ENCODE peak calls at places on chromosomes 11 and 22, in six cellular contexts. One of them, this sample, is unnamed.

GRCh38 chr11:83078269-83078668 is 6.6 kb upstream of the RAB30 start:
- DNase-seq in CD8-positive, alpha-beta T cell: no peak
- DNase-seq in uterus: no peak
- DNase-seq in adrenal gland: no peak
- DNase-seq in cardiac muscle cell: no peak
- DNase-seq in PC-3: no peak
- DNase-seq in this sample: no peak

GRCh38 chr11:134558916-134559616 is 147.0 kb upstream of the B3GAT1 start:
- DNase-seq in CD8-positive, alpha-beta T cell: no peak
- DNase-seq in uterus: no peak
- DNase-seq in adrenal gland: no peak
- DNase-seq in cardiac muscle cell: no peak
- DNase-seq in PC-3: no peak
- DNase-seq in this sample: no peak

GRCh38 chr22:26045051-26045450 is 124.2 kb upstream of the SEZ6L start:
- DNase-seq in CD8-positive, alpha-beta T cell: no peak
- DNase-seq in uterus: no peak
- DNase-seq in adrenal gland: no peak
- DNase-seq in cardiac muscle cell: no peak
- DNase-seq in PC-3: no peak
- DNase-seq in this sample: no peak

GRCh38 chr11:1006762-1007161 is 29.8 kb downstream of the MUC6 start:
- DNase-seq in CD8-positive, alpha-beta T cell: no peak
- DNase-seq in uterus: peak; percentile 35
- DNase-seq in adrenal gland: no peak
- DNase-seq in cardiac muscle cell: no peak
- DNase-seq in PC-3: no peak
- DNase-seq in this sample: no peak

GRCh38 chr22:21712751-21713427 is 22.7 kb downstream of the YPEL1 start:
- DNase-seq in CD8-positive, alpha-beta T cell: no peak
- DNase-seq in uterus: peak; percentile 67
- DNase-seq in adrenal gland: peak; percentile 84
- DNase-seq in cardiac muscle cell: peak; percentile 86
- DNase-seq in PC-3: peak; percentile 73
- DNase-seq in this sample: no peak

GRCh38 chr11:62145261-62145871 is 21.6 kb downstream of the INCENP start:
- DNase-seq in CD8-positive, alpha-beta T cell: no peak
- DNase-seq in uterus: no peak
- DNase-seq in adrenal gland: no peak
- DNase-seq in cardiac muscle cell: no peak
- DNase-seq in PC-3: no peak
- DNase-seq in this sample: no peak

GRCh38 chr11:117511483-117511934 is 183.9 kb downstream of the CEP164 start:
- DNase-seq in CD8-positive, alpha-beta T cell: no peak
- DNase-seq in uterus: no peak
- DNase-seq in adrenal gland: no peak
- DNase-seq in cardiac muscle cell: no peak
- DNase-seq in PC-3: no peak
- DNase-seq in this sample: no peak

GRCh38 chr11:63837027-63837688 is 1.8 kb upstream of the MARK2 start:
- DNase-seq in CD8-positive, alpha-beta T cell: peak; percentile 51
- DNase-seq in uterus: peak; percentile 78
- DNase-seq in adrenal gland: peak; percentile 87
- DNase-seq in cardiac muscle cell: peak; percentile 81
- DNase-seq in PC-3: peak; percentile 96
- DNase-seq in this sample: no peak

GRCh38 chr11:37574361-37574760 is 976.3 kb upstream of the RAG2 start:
- DNase-seq in CD8-positive, alpha-beta T cell: no peak
- DNase-seq in uterus: no peak
- DNase-seq in adrenal gland: no peak
- DNase-seq in cardiac muscle cell: no peak
- DNase-seq in PC-3: no peak
- DNase-seq in this sample: no peak

GRCh38 chr11:71204294-71204693 is 48.1 kb downstream of the SHANK2 start:
- DNase-seq in CD8-positive, alpha-beta T cell: no peak
- DNase-seq in uterus: no peak
- DNase-seq in adrenal gland: no peak
- DNase-seq in cardiac muscle cell: no peak
- DNase-seq in PC-3: no peak
- DNase-seq in this sample: no peak

GRCh38 chr11:69473520-69473894 is 8.0 kb upstream of the LINC01488 start:
- DNase-seq in CD8-positive, alpha-beta T cell: no peak
- DNase-seq in uterus: no peak
- DNase-seq in adrenal gland: no peak
- DNase-seq in cardiac muscle cell: no peak
- DNase-seq in PC-3: no peak
- DNase-seq in this sample: no peak

GRCh38 chr11:113273720-113274119 is 40.7 kb upstream of the TTC12 start:
- DNase-seq in CD8-positive, alpha-beta T cell: no peak
- DNase-seq in uterus: no peak
- DNase-seq in adrenal gland: no peak
- DNase-seq in cardiac muscle cell: no peak
- DNase-seq in PC-3: no peak
- DNase-seq in this sample: no peak

GRCh38 chr11:90341986-90342385 is 119.1 kb upstream of the CHORDC1 start:
- DNase-seq in CD8-positive, alpha-beta T cell: no peak
- DNase-seq in uterus: no peak
- DNase-seq in adrenal gland: no peak
- DNase-seq in cardiac muscle cell: no peak
- DNase-seq in PC-3: no peak
- DNase-seq in this sample: no peak

GRCh38 chr22:42682113-42682851 is 33.1 kb upstream of the CYB5R3 start:
- DNase-seq in CD8-positive, alpha-beta T cell: no peak
- DNase-seq in uterus: no peak
- DNase-seq in adrenal gland: no peak
- DNase-seq in cardiac muscle cell: no peak
- DNase-seq in PC-3: no peak
- DNase-seq in this sample: no peak

GRCh38 chr11:79396001-79396400 is 44.8 kb downstream of the TENM4 start:
- DNase-seq in CD8-positive, alpha-beta T cell: no peak
- DNase-seq in uterus: no peak
- DNase-seq in adrenal gland: no peak
- DNase-seq in cardiac muscle cell: no peak
- DNase-seq in PC-3: no peak
- DNase-seq in this sample: no peak

GRCh38 chr11:100808904-100809491 is 121.9 kb downstream of the ARHGAP42 start:
- DNase-seq in CD8-positive, alpha-beta T cell: no peak
- DNase-seq in uterus: no peak
- DNase-seq in adrenal gland: peak; percentile 33
- DNase-seq in cardiac muscle cell: peak; percentile 84
- DNase-seq in PC-3: peak; percentile 82
- DNase-seq in this sample: no peak

GRCh38 chr22:44171486-44172076 is 9.1 kb upstream of the PARVG start:
- DNase-seq in CD8-positive, alpha-beta T cell: no peak
- DNase-seq in uterus: no peak
- DNase-seq in adrenal gland: peak; percentile 42
- DNase-seq in cardiac muscle cell: no peak
- DNase-seq in PC-3: no peak
- DNase-seq in this sample: no peak

GRCh38 chr11:57417056-57417455 is 9.9 kb downstream of the SLC43A3 start:
- DNase-seq in CD8-positive, alpha-beta T cell: no peak
- DNase-seq in uterus: peak; percentile 41
- DNase-seq in adrenal gland: no peak
- DNase-seq in cardiac muscle cell: peak; percentile 89
- DNase-seq in PC-3: no peak
- DNase-seq in this sample: no peak

GRCh38 chr11:118060879-118061278 is 16.0 kb upstream of the TMPRSS4 start:
- DNase-seq in CD8-positive, alpha-beta T cell: no peak
- DNase-seq in uterus: peak; percentile 12
- DNase-seq in adrenal gland: peak; percentile 39
- DNase-seq in cardiac muscle cell: no peak
- DNase-seq in PC-3: no peak
- DNase-seq in this sample: no peak

DNA sequence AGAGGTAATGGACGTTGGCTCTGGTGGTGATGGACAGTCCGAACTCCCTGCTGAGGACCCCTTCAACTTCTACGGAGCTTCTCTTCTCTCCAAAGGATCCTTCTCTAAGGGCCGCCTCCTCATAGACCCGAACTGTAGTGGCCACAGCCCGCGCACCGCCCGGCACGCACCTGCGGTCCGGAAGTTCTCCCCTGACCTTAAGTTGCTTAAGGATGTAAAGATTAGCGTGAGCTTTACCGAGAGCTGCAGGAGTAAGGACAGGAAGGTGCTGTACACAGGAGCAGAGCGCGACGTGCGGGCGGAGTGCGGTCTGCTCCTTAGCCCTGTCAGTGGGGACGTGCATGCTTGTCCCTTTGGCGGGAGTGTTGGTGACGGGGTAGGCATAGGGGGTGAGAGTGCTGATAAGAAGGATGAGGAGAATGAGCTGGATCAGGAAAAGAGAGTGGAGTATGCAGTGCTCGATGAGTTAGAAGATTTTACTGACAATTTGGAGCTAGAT is 6.1 kb downstream of the DGCR8 start:
- DNase-seq in CD8-positive, alpha-beta T cell: no peak
- DNase-seq in uterus: no peak
- DNase-seq in adrenal gland: no peak
- DNase-seq in cardiac muscle cell: no peak
- DNase-seq in PC-3: no peak
- DNase-seq in this sample: no peak
- H3K27me3 ChIP-seq in CD8-positive, alpha-beta T cell: no peaks in the 10 kb centered on the region
- H3K27me3 ChIP-seq in uterus: no peaks in the 10 kb centered on the region
- H3K27me3 ChIP-seq in adrenal gland: no peaks in the 10 kb centered on the region
- H3K27me3 ChIP-seq in cardiac muscle cell: no peaks in the 10 kb centered on the region
- H3K27me3 ChIP-seq in PC-3: no peaks in the 10 kb centered on the region
- H3K27me3 ChIP-seq in this sample: no peaks in the 10 kb centered on the region

DNA sequence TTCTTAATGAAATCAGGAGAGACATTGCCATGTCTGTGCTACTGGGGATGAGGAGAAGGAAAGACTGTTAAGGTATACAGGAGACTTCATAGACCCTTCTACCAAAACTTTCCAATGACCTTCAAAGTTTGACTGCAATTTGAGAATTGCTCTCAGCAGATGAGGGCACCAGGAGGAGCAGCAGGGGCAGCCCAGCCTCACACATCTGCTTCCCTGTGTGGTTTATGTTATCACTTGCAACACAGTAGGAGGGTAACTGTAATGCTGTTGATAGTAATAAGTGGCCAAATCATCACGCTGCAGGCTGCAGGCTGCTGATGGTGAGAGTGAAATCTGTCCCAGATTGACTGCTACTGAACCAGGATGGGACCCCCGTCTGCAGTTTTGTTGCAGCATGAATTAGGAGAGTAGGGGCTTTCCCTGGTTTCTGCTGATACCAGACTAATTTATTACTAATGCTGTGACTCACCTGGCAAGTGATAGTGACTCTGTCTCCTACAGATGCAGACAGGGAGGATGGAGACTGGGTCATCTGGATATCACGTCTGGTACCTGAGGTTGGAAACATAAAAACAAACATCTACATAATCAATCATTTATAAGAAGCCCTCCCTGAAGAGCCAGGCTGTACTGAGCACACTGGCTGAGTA is 74.6 kb downstream of the GAB4 start:
- DNase-seq in CD8-positive, alpha-beta T cell: no peak
- DNase-seq in uterus: no peak
- DNase-seq in adrenal gland: no peak
- DNase-seq in cardiac muscle cell: no peak
- DNase-seq in PC-3: no peak
- DNase-seq in this sample: no peak
- TF ChIP-seq CTCF in CD8-positive, alpha-beta T cell: no peak
- TF ChIP-seq CTCF in uterus: no peak
- TF ChIP-seq CTCF in adrenal gland: no peak
- TF ChIP-seq CTCF in cardiac muscle cell: no peak
- TF ChIP-seq CTCF in PC-3: no peak
- TF ChIP-seq CTCF in this sample: no peak

DNA sequence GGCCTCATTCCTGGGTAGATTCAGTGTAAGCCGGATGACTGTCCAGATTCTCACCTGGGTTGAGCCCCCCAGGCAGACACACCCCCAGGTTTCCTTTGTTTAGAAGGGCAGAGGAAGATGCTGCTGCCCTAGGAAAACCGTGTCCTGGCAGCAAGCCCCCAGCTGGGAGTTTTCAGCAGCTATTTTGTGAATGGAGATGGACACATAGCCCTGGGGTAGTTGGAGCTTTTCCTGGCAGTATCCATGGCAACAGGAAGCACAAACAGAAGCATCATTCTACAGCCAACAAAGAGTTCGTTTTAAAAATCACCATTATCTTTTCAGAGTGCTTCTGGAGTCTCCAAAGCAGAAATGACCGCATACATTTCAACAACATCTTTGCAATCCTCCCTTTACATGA is 245.5 kb downstream of the BRD1 start:
- DNase-seq in CD8-positive, alpha-beta T cell: no peak
- DNase-seq in uterus: no peak
- DNase-seq in adrenal gland: no peak
- DNase-seq in cardiac muscle cell: no peak
- DNase-seq in PC-3: no peak
- DNase-seq in this sample: no peak
- H3K4me3 ChIP-seq in CD8-positive, alpha-beta T cell: no peak overlapping the region
- H3K4me3 ChIP-seq in uterus: no peak overlapping the region
- H3K4me3 ChIP-seq in adrenal gland: no peak overlapping the region
- H3K4me3 ChIP-seq in cardiac muscle cell: no peak overlapping the region
- H3K4me3 ChIP-seq in PC-3: no peak overlapping the region
- H3K4me3 ChIP-seq in this sample: no peak overlapping the region

DNA sequence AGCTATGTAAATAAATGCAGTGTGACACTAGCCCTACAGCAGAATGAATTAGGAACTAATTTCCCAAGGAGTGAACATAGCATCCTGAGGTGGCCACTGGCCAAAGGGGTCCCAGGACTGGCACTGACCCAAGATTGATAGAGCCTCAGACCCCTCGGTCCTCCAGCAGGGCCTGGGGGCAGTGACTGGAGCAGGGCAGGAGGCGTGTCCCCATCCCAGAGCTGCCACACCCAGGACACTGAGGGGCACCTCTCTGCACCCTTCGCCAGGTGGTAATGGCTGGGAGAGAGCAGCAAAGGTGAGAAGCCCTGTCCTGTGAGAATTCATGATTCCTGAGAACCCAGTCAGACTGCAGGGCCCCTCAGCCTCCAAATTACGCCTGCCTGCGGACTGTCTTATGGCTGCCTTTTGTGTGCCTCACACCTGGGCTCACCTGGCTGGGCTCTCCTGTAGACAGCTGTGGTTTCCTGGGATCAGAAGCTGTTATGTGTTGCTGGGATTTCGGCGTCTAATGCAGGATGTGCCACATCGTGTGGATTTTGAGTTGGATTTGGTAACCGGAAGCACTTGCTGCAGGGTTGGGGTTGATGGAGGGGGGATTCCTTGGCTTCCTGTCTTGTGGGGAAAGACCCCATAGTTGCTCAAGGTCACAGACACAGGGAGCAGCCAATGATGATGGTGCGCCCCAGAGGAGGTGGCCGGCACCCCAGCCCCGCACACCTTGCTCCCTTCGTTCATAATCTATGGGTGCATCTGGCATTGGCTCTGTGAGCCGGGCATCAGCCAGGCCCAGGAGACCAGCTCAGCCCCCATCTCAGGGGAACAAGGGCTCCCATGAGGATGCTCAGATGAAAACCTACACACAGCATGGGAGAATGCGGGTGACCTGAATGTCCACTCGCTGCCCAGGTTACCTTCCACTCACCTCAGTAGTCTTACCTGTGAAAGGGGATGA is 582.9 kb downstream of the BRD1 start:
- DNase-seq in CD8-positive, alpha-beta T cell: no peak
- DNase-seq in uterus: peak; percentile 6
- DNase-seq in adrenal gland: no peak
- DNase-seq in cardiac muscle cell: no peak
- DNase-seq in PC-3: no peak
- DNase-seq in this sample: no peak
- H3K27me3 ChIP-seq in CD8-positive, alpha-beta T cell: no peaks in the 10 kb centered on the region
- H3K27me3 ChIP-seq in uterus: no peaks in the 10 kb centered on the region
- H3K27me3 ChIP-seq in adrenal gland: no peaks in the 10 kb centered on the region
- H3K27me3 ChIP-seq in cardiac muscle cell: no peaks in the 10 kb centered on the region
- H3K27me3 ChIP-seq in PC-3: no peaks in the 10 kb centered on the region
- H3K27me3 ChIP-seq in this sample: no peaks in the 10 kb centered on the region